ENCODE peak calls at places on chromosomes 7 and 10, in ten cellular contexts. C is prostate gland, F is HepG2, G is spleen, K is uterus, D is ovary, L is A549, N is sigmoid colon, J is HCT116, S is esophagus squamous epithelium. M is an unnamed sample.

GRCh38 chr10:94123253-94123995 is 129.7 kb downstream of the PLCE1 start:
- DNase-seq in C (no peak), F (peak; percentile 93), G (no peak), K (no peak), D (no peak), L (peak; percentile 70), N (no peak), J (no peak), S (no peak), M (no peak)

GRCh38 chr10:96984512-96985225 is 152.6 kb downstream of the LCOR start:
- DNase-seq in C (no peak), F (no peak), G (no peak), K (no peak), D (no peak), L (no peak), N (no peak), J (no peak), S (no peak), M (no peak)

GRCh38 chr10:21424511-21424910 is 101.0 kb downstream of the SKIDA1 start:
- DNase-seq in C (no peak), F (no peak), G (no peak), K (no peak), D (no peak), L (no peak), N (no peak), J (no peak), S (no peak), M (no peak)

GRCh38 chr7:55127622-55128081 is 108.8 kb downstream of the EGFR start:
- DNase-seq in C (no peak), F (no peak), G (no peak), K (no peak), D (no peak), L (no peak), N (no peak), J (no peak), S (no peak), M (no peak)

GRCh38 chr7:40884226-40884625 is 749.4 kb downstream of the SUGCT start:
- DNase-seq in C (no peak), F (no peak), G (no peak), K (no peak), D (no peak), L (no peak), N (no peak), J (no peak), S (no peak), M (no peak)

GRCh38 chr10:48456361-48456804 is 148.5 kb downstream of the ARHGAP22 start:
- DNase-seq in C (no peak), F (no peak), G (peak; percentile 87), K (no peak), D (peak; percentile 70), L (no peak), N (peak; percentile 78), J (no peak), S (no peak), M (no peak)

GRCh38 chr7:22002731-22003130 is 57.0 kb upstream of the CDCA7L start:
- DNase-seq in C (no peak), F (no peak), G (no peak), K (no peak), D (no peak), L (no peak), N (no peak), J (no peak), S (no peak), M (no peak)

GRCh38 chr7:116368960-116369359 is 130.6 kb upstream of the CAV2 start:
- DNase-seq in C (no peak), F (no peak), G (no peak), K (no peak), D (no peak), L (no peak), N (no peak), J (no peak), S (no peak), M (no peak)

GRCh38 chr7:148142660-148143248 is 447.8 kb upstream of the C7orf33 start:
- DNase-seq in C (peak; percentile 39), F (peak; percentile 26), G (no peak), K (no peak), D (no peak), L (no peak), N (no peak), J (peak; percentile 21), S (no peak), M (peak; percentile 54)

GRCh38 chr10:78907458-78908211 is 161.1 kb upstream of the ZMIZ1 start:
- DNase-seq in C (no peak), F (no peak), G (peak; percentile 45), K (no peak), D (peak; percentile 25), L (no peak), N (peak; percentile 56), J (no peak), S (no peak), M (no peak)

GRCh38 chr10:34936061-34936460 is 121.0 kb upstream of the PARD3 start:
- DNase-seq in C (no peak), F (no peak), G (no peak), K (no peak), D (no peak), L (no peak), N (no peak), J (no peak), S (no peak), M (no peak)

GRCh38 chr10:51145388-51145787 is 71.1 kb downstream of the PRKG1 start:
- DNase-seq in C (no peak), F (no peak), G (no peak), K (no peak), D (no peak), L (no peak), N (no peak), J (no peak), S (no peak), M (no peak)

GRCh38 chr7:44197487-44197886 is 3.3 kb upstream of the YKT6 start:
- DNase-seq in C (no peak), F (no peak), G (no peak), K (no peak), D (no peak), L (no peak), N (no peak), J (no peak), S (no peak), M (no peak)

GRCh38 chr7:7709263-7709662 is 9.1 kb downstream of the RPA3 start:
- DNase-seq in C (no peak), F (no peak), G (no peak), K (no peak), D (no peak), L (no peak), N (no peak), J (no peak), S (no peak), M (no peak)

GRCh38 chr10:124690971-124691370 is 53.2 kb downstream of the FAM53B start:
- DNase-seq in C (no peak), F (no peak), G (no peak), K (no peak), D (no peak), L (no peak), N (no peak), J (no peak), S (no peak), M (no peak)

DNA sequence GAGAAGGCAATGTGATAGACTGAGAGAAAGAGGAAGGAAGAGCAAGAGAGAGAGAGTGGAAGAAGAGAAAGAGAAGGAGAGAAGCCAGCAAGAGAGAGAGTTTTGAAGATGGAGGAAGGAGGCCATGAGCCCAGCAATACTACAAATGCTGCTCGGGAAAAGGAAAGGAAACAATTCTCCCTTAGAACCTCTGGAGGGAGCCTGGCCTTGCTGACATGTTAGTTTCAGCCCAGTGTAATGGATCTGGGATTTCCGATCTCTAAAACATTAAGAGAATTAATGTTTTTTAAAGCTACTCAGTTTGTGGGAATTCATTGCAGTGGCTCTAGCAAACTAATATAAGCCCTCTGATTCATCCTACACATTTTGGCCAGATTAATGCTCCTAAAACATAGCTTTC is 206.8 kb upstream of the MTPN start:
- DNase-seq in C (no peak), F (no peak), G (no peak), K (no peak), D (no peak), L (no peak), N (no peak), J (no peak), S (no peak), M (no peak)
- TF ChIP-seq CTCF in C (no peak), F (no peak), G (no peak), K (no peak), D (no peak), L (no peak), N (no peak), J (no peak), S (no peak), M (peak; percentile 18)

DNA sequence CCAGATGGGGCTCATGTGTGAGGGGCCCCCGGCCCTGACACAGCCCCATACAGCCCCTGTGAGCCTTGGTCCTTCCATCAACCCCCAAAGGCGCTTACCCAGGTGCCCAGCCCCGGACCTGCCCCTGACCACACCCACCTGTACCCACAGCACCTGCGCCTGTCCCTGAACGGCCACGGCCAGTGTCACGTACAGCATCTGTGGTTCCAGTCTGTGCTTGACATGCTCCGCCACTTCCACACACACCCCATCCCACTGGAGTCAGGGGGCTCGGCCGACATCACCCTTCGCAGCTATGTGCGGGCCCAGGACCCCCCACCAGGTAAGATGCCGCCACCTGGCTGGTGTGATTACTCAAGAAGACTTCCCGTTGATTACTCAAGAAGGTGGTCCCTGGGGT is 33.5 kb downstream of the SH2B2 start:
- DNase-seq in C (no peak), F (no peak), G (peak; percentile 71), K (no peak), D (no peak), L (no peak), N (no peak), J (no peak), S (no peak), M (no peak)
- TF ChIP-seq POLR2A in C (no peak), F (no peak), G (no peak), K (no peak), D (no peak), L (no peak), N (no peak), J (no peak), S (no peak), M (no peak)

DNA sequence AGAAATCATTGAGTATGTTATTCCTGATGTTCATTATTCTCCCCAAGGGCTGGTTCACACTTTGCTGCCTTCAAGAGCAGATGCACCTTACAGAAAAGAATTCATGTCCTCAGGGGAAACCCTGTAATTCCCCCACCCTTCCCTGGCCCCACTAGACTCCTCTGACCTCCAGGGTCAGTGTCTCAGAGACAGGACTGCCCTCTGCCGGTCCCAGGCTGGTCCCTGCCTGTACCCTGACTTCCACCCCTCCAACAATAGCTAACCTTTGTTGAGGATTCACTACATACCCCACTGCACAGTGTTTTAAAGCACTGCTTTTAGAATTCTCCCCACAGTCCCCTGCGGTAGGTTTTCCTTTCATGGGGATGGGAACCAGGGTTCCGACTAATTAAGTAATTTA is 4.4 kb upstream of the SEPHS1 start:
- DNase-seq in C (no peak), F (peak; percentile 26), G (no peak), K (no peak), D (no peak), L (no peak), N (no peak), J (no peak), S (no peak), M (no peak)
- TF ChIP-seq CTCF in C (no peak), F (peak; percentile 78), G (no peak), K (no peak), D (no peak), L (no peak), N (no peak), J (peak; percentile 11), S (no peak), M (no peak)

DNA sequence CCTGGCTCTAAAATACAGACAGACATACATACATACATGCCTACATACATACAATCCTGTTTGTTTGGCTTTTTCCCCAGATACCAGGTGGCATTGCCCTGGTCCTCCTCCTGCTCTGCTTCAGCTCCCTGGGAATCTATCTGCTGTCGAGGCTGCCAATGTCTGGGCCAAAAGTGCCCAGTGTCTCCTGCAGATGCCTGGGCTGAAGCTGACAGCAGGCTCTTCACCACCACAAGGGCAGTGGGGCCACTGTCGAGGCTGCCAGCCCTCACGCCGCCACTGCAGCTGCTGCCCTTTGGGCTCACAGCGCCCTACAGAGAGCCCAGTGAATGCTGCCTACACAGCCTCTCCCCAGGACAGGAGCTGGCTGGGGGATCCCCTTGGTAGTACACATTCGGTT is 18.0 kb upstream of the STN1 start:
- DNase-seq in C (no peak), F (no peak), G (no peak), K (no peak), D (no peak), L (no peak), N (no peak), J (no peak), S (no peak), M (no peak)
- TF ChIP-seq POLR2A in C (no peak), F (no peak), G (no peak), K (no peak), D (no peak), L (no peak), N (no peak), J (no peak), S (no peak), M (no peak)

M was measured in testis.